ENCODE peak calls at places on chromosomes 2 and 18, in six cellular contexts. X is osteocyte, E is GM10248, H is bronchial epithelial cell, G is WTC11, Q is left lung. Y is an unnamed sample.

GRCh38 chr2:201436141-201436540 is 15.1 kb downstream of the TRAK2 start:
- DNase-seq in X (no peak), E (no peak), H (no peak), G (no peak), Q (no peak), Y (no peak)

GRCh38 chr18:35458677-35459441 is 38.9 kb downstream of the INO80C start:
- DNase-seq in X (peak; percentile 81), E (no peak), H (peak; percentile 67), G (no peak), Q (peak; percentile 79), Y (no peak)

GRCh38 chr2:168143813-168144212 is 103.6 kb downstream of the STK39 start:
- DNase-seq in X (no peak), E (no peak), H (peak; percentile 41), G (no peak), Q (no peak), Y (no peak)

GRCh38 chr18:6948238-6948637 is 169.4 kb downstream of the LAMA1 start:
- DNase-seq in X (no peak), E (no peak), H (no peak), G (no peak), Q (no peak), Y (no peak)

GRCh38 chr2:37669500-37669899 is 1.9 kb downstream of the CDC42EP3 start:
- DNase-seq in X (no peak), E (no peak), H (no peak), G (no peak), Q (no peak), Y (no peak)

GRCh38 chr2:149012545-149012944 is 26.0 kb upstream of the LYPD6B start:
- DNase-seq in X (no peak), E (no peak), H (no peak), G (no peak), Q (no peak), Y (no peak)

GRCh38 chr2:19409001-19409400 is 50.6 kb upstream of the OSR1 start:
- DNase-seq in X (no peak), E (no peak), H (no peak), G (no peak), Q (no peak), Y (no peak)

GRCh38 chr2:117832332-117832731 is 17.8 kb downstream of the DDX18 start:
- DNase-seq in X (no peak), E (no peak), H (no peak), G (no peak), Q (no peak), Y (no peak)

GRCh38 chr2:232097758-232098157 is 136.2 kb downstream of the DIS3L2 start:
- DNase-seq in X (no peak), E (no peak), H (peak; percentile 41), G (no peak), Q (no peak), Y (no peak)

GRCh38 chr18:31206787-31207381 is 44.2 kb upstream of the DSC1 start:
- DNase-seq in X (no peak), E (peak; percentile 55), H (peak; percentile 96), G (peak; percentile 46), Q (peak; percentile 86), Y (no peak)

GRCh38 chr2:47301731-47302130 is 101.2 kb upstream of the MSH2 start:
- DNase-seq in X (no peak), E (no peak), H (no peak), G (no peak), Q (no peak), Y (no peak)

GRCh38 chr18:40326987-40327386 is 1628.0 kb upstream of the PIK3C3 start:
- DNase-seq in X (no peak), E (no peak), H (no peak), G (no peak), Q (no peak), Y (no peak)

GRCh38 chr2:206154197-206154596 is 5.0 kb downstream of the NDUFS1 start:
- DNase-seq in X (no peak), E (no peak), H (no peak), G (no peak), Q (no peak), Y (no peak)

GRCh38 chr2:35454966-35455638 is 900.5 kb upstream of the CRIM1 start:
- DNase-seq in X (no peak), E (no peak), H (peak; percentile 17), G (peak; percentile 46), Q (no peak), Y (no peak)

GRCh38 chr2:238586931-238587775 is 160.4 kb downstream of the ASB1 start:
- DNase-seq in X (peak; percentile 76), E (no peak), H (no peak), G (no peak), Q (no peak), Y (no peak)

GRCh38 chr2:187577310-187577709 is 23.1 kb upstream of the TFPI start:
- DNase-seq in X (no peak), E (no peak), H (no peak), G (no peak), Q (no peak), Y (no peak)
- TF ChIP-seq CTCF in X (no peak), E (no peak), H (no peak), G (no peak), Q (no peak), Y (no peak)

DNA sequence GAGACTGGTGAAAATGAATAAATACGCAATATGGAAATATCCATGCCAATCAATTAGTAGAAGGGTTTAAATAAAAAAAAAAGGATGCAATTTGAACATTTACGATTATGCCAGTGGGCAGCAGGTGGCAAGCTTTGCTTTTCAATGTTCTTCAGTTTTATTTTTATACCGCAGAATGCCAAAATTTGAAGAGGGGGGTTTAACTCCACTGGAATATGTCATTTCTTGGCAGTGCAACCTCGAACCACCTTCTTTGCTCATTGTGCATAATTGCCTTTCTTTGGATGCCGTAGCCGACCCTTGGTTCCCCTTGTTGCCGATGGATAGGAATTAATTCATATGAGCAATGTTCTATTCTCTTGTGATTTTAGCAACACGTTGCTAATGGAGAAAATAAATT is 88.0 kb downstream of the LTBP1 start:
- DNase-seq in X (no peak), E (no peak), H (no peak), G (no peak), Q (no peak), Y (no peak)
- TF ChIP-seq CTCF in X (peak; percentile 60), E (no peak), H (peak; percentile 36), G (no peak), Q (no peak), Y (no peak)

GRCh38 chr2:217362710-217363109 is 502.8 kb upstream of the TNP1 start:
- DNase-seq in X (no peak), E (no peak), H (no peak), G (no peak), Q (no peak), Y (no peak)

GRCh38 chr2:217360111-217360510 is 500.2 kb upstream of the TNP1 start:
- DNase-seq in X (no peak), E (no peak), H (no peak), G (no peak), Q (no peak), Y (no peak)

GRCh38 chr2:217362290-217362689 is 502.4 kb upstream of the TNP1 start:
- DNase-seq in X (no peak), E (no peak), H (no peak), G (no peak), Q (no peak), Y (no peak)

GRCh38 chr2:217361491-217361890 is 501.6 kb upstream of the TNP1 start:
- DNase-seq in X (no peak), E (no peak), H (no peak), G (no peak), Q (no peak), Y (no peak)

DNA sequence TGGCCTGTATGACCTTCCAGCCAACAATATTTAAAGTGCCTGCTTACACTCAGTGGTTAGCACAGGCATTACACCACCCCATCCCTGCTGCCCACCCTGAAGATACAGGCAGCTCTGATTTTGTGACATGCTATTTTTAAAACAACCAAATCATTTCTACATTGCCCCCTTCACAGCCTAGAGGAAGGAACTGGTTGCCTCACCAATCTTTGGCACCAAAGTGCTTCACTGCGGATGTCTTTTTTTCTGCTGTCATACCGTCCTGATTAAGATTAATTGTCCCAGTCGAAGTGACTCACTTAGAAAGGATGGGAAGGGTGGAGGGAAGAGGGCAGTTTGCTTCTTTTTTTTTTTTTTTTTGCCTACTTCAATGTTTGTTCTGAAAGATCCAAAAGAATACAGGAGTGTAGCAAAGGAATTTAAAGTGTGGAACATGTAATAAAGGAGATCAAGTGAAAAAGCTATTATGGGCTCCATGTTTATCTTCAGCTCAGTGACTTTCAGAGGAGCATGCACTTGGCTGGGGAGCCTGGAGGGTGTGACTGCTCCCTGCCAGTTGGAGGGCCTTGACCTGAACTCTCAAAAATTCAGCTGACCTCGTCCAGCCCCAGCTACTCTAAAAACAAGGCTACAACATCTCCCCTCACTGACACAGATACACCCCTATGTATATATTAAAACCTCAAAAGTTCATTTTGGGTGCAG is 501.1 kb upstream of the TNP1 start:
- DNase-seq in X (no peak), E (no peak), H (no peak), G (no peak), Q (no peak), Y (no peak)
- TF ChIP-seq CTCF in X (no peak), E (no peak), H (no peak), G (no peak), Q (peak; percentile 16), Y (no peak)

DNA sequence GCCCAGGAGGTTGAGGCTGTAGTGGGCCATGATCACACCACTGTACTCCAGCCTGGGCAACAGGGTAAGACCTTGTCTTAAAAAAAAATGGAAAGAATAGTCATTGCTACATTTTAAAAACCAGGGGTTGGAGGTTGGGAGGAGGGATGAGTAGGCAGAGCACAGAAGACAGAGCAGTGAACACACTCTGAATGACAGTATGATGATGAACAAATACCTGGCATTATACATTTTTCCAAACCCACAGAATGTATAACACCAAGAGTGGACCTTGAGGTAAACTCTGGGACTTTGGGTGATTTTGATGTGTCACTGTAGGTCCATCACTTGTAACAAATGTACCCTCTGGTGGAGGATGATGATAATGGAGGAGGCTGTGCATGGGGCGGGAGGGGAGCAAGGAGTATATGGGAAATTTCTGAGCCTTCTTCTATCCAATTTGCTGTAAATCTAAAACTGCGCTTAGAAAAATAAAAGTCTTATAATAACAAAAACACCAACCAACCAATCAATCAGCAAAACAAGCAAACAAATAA is 111.4 kb upstream of the PGAP1 start:
- DNase-seq in X (no peak), E (no peak), H (no peak), G (no peak), Q (no peak), Y (no peak)
- TF ChIP-seq CTCF in X (no peak), E (no peak), H (no peak), G (no peak), Q (no peak), Y (no peak)